ENCODE peak calls at places on chromosomes 5 and 9, in six cellular contexts. One of them, this sample, is unnamed.

GRCh38 chr9:115099891-115100290 is 18.1 kb downstream of the TNC start:
- DNase-seq in GM13976: no peak
- DNase-seq in transverse colon: no peak
- DNase-seq in tibial nerve: no peak
- DNase-seq in lung: no peak
- DNase-seq in endothelial cell: peak
- DNase-seq in this sample: peak

GRCh38 chr9:138053321-138053868 is 175.8 kb downstream of the CACNA1B start:
- DNase-seq in GM13976: no peak
- DNase-seq in transverse colon: no peak
- DNase-seq in tibial nerve: no peak
- DNase-seq in lung: no peak
- DNase-seq in endothelial cell: no peak
- DNase-seq in this sample: no peak

GRCh38 chr9:84808416-84808815 is 138.9 kb downstream of the NTRK2 start:
- DNase-seq in GM13976: no peak
- DNase-seq in transverse colon: no peak
- DNase-seq in tibial nerve: no peak
- DNase-seq in lung: no peak
- DNase-seq in endothelial cell: no peak
- DNase-seq in this sample: no peak

GRCh38 chr9:126704157-126704941 is 90.6 kb downstream of the LMX1B start:
- DNase-seq in GM13976: peak
- DNase-seq in transverse colon: no peak
- DNase-seq in tibial nerve: no peak
- DNase-seq in lung: no peak
- DNase-seq in endothelial cell: peak
- DNase-seq in this sample: no peak

GRCh38 chr9:88680505-88681160 is 145.7 kb downstream of the NXNL2 start:
- DNase-seq in GM13976: no peak
- DNase-seq in transverse colon: no peak
- DNase-seq in tibial nerve: no peak
- DNase-seq in lung: no peak
- DNase-seq in endothelial cell: no peak
- DNase-seq in this sample: no peak

GRCh38 chr5:67799732-67800234 is 415.8 kb upstream of the PIK3R1 start:
- DNase-seq in GM13976: no peak
- DNase-seq in transverse colon: no peak
- DNase-seq in tibial nerve: peak
- DNase-seq in lung: peak
- DNase-seq in endothelial cell: no peak
- DNase-seq in this sample: no peak

GRCh38 chr9:97504381-97505216 is 3.1 kb downstream of the TMOD1 start:
- DNase-seq in GM13976: no peak
- DNase-seq in transverse colon: no peak
- DNase-seq in tibial nerve: no peak
- DNase-seq in lung: no peak
- DNase-seq in endothelial cell: no peak
- DNase-seq in this sample: no peak

GRCh38 chr9:35760651-35761050 is 6.6 kb upstream of the MSMP start:
- DNase-seq in GM13976: no peak
- DNase-seq in transverse colon: no peak
- DNase-seq in tibial nerve: no peak
- DNase-seq in lung: no peak
- DNase-seq in endothelial cell: peak
- DNase-seq in this sample: no peak

GRCh38 chr5:154673506-154673905 is 81.7 kb upstream of the LARP1 start:
- DNase-seq in GM13976: no peak
- DNase-seq in transverse colon: no peak
- DNase-seq in tibial nerve: no peak
- DNase-seq in lung: no peak
- DNase-seq in endothelial cell: no peak
- DNase-seq in this sample: no peak

GRCh38 chr5:54363669-54364068 is 53.3 kb upstream of the ARL15 start:
- DNase-seq in GM13976: no peak
- DNase-seq in transverse colon: no peak
- DNase-seq in tibial nerve: no peak
- DNase-seq in lung: no peak
- DNase-seq in endothelial cell: no peak
- DNase-seq in this sample: no peak

GRCh38 chr5:169160405-169160901 is 140.5 kb downstream of the SLIT3 start:
- DNase-seq in GM13976: no peak
- DNase-seq in transverse colon: no peak
- DNase-seq in tibial nerve: no peak
- DNase-seq in lung: no peak
- DNase-seq in endothelial cell: no peak
- DNase-seq in this sample: no peak

GRCh38 chr5:67211926-67212325 is 15.3 kb upstream of the CD180 start:
- DNase-seq in GM13976: no peak
- DNase-seq in transverse colon: no peak
- DNase-seq in tibial nerve: no peak
- DNase-seq in lung: no peak
- DNase-seq in endothelial cell: no peak
- DNase-seq in this sample: no peak

GRCh38 chr5:55983986-55984385 is 10.8 kb downstream of the IL6ST start:
- DNase-seq in GM13976: no peak
- DNase-seq in transverse colon: no peak
- DNase-seq in tibial nerve: no peak
- DNase-seq in lung: no peak
- DNase-seq in endothelial cell: no peak
- DNase-seq in this sample: no peak

GRCh38 chr5:55985181-55985580 is 9.6 kb downstream of the IL6ST start:
- DNase-seq in GM13976: no peak
- DNase-seq in transverse colon: no peak
- DNase-seq in tibial nerve: no peak
- DNase-seq in lung: no peak
- DNase-seq in endothelial cell: no peak
- DNase-seq in this sample: no peak

GRCh38 chr5:55986931-55987330 is 7.8 kb downstream of the IL6ST start:
- DNase-seq in GM13976: no peak
- DNase-seq in transverse colon: no peak
- DNase-seq in tibial nerve: no peak
- DNase-seq in lung: no peak
- DNase-seq in endothelial cell: no peak
- DNase-seq in this sample: no peak

DNA sequence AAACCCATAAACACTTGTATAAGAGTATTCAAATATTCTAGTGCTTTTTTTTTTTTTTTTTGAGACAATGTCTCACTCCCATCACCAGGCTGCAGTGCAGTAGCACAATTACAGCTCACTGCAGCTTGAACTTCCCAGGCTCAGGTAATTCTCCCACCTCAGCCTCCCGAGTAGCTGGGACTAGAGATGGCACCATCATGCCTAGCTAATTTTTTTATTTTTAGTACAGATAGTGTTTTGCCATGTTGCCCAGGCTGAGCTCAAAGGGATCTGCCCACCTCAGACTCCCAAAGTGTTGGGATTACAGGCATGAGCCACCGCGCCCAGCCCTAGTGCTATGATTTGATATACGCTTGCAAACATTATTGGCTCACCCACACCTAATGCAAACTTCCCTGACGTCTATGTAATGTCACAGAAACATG is 11.8 kb downstream of the IL6ST start:
- DNase-seq in GM13976: no peak
- DNase-seq in transverse colon: peak
- DNase-seq in tibial nerve: no peak
- DNase-seq in lung: no peak
- DNase-seq in endothelial cell: no peak
- DNase-seq in this sample: no peak
- TF ChIP-seq CTCF in GM13976: peak
- TF ChIP-seq CTCF in transverse colon: no peak
- TF ChIP-seq CTCF in tibial nerve: no peak
- TF ChIP-seq CTCF in lung: no peak
- TF ChIP-seq CTCF in endothelial cell: no peak
- TF ChIP-seq CTCF in this sample: no peak

GRCh38 chr5:172055996-172056395 is 49.6 kb upstream of the FBXW11 start:
- DNase-seq in GM13976: no peak
- DNase-seq in transverse colon: no peak
- DNase-seq in tibial nerve: no peak
- DNase-seq in lung: no peak
- DNase-seq in endothelial cell: no peak
- DNase-seq in this sample: no peak

GRCh38 chr5:172064358-172064757 is 57.9 kb upstream of the FBXW11 start:
- DNase-seq in GM13976: peak
- DNase-seq in transverse colon: no peak
- DNase-seq in tibial nerve: no peak
- DNase-seq in lung: no peak
- DNase-seq in endothelial cell: no peak
- DNase-seq in this sample: no peak

GRCh38 chr5:172055421-172055820 is 49.0 kb upstream of the FBXW11 start:
- DNase-seq in GM13976: no peak
- DNase-seq in transverse colon: no peak
- DNase-seq in tibial nerve: no peak
- DNase-seq in lung: no peak
- DNase-seq in endothelial cell: no peak
- DNase-seq in this sample: no peak

GRCh38 chr5:172058088-172058487 is 51.6 kb upstream of the FBXW11 start:
- DNase-seq in GM13976: no peak
- DNase-seq in transverse colon: no peak
- DNase-seq in tibial nerve: no peak
- DNase-seq in lung: no peak
- DNase-seq in endothelial cell: no peak
- DNase-seq in this sample: no peak

GRCh38 chr5:172059661-172060100 is 53.2 kb upstream of the FBXW11 start:
- DNase-seq in GM13976: no peak
- DNase-seq in transverse colon: no peak
- DNase-seq in tibial nerve: no peak
- DNase-seq in lung: no peak
- DNase-seq in endothelial cell: peak
- DNase-seq in this sample: no peak
- TF ChIP-seq CTCF in GM13976: no peak
- TF ChIP-seq CTCF in transverse colon: peak
- TF ChIP-seq CTCF in tibial nerve: peak
- TF ChIP-seq CTCF in lung: peak
- TF ChIP-seq CTCF in endothelial cell: peak
- TF ChIP-seq CTCF in this sample: peak

DNA sequence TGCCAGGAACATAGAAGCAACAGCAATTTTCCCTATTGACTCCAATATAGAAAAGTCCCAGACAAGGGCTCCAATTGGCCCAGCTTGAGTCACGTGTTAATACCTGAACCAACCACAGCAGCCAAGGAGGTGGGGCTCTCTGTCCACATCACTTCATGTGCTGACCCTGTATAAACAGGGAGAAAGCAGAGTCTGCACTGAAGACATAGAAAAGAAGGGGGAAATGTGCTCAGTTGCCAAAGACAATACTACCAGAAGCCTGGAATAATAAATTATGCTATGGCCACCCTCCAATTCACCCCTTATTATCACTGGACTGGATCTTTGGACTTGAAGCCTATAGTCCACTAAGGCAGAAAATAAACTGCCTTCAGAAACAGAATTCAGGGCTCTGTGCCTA is 275.4 kb downstream of the EPB41L4A start:
- DNase-seq in GM13976: no peak
- DNase-seq in transverse colon: no peak
- DNase-seq in tibial nerve: no peak
- DNase-seq in lung: no peak
- DNase-seq in endothelial cell: no peak
- DNase-seq in this sample: no peak
- TF ChIP-seq CTCF in GM13976: no peak
- TF ChIP-seq CTCF in transverse colon: no peak
- TF ChIP-seq CTCF in tibial nerve: no peak
- TF ChIP-seq CTCF in lung: no peak
- TF ChIP-seq CTCF in endothelial cell: no peak
- TF ChIP-seq CTCF in this sample: no peak

DNA sequence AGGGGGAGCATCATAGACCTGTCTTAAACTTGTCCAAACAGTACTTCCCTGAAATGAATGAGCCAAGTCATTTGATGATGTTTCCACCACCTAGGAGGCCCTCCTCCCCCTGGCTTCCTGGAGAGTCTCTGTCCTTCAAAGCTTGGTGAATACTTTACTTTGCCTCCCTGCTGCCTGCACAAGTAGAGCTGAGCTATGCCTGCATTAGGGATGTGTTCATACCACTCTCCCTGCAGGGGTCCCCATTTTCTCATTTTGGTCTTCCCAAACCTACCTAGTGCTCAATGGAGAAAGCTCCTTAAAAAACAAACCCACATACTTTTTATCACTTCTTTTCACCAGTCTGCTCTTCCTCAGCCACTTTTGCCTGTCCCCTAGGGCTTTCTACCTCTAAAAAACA is 7.7 kb downstream of the CCNI2 start:
- DNase-seq in GM13976: no peak
- DNase-seq in transverse colon: peak
- DNase-seq in tibial nerve: no peak
- DNase-seq in lung: no peak
- DNase-seq in endothelial cell: peak
- DNase-seq in this sample: no peak
- TF ChIP-seq CTCF in GM13976: no peak
- TF ChIP-seq CTCF in transverse colon: no peak
- TF ChIP-seq CTCF in tibial nerve: no peak
- TF ChIP-seq CTCF in lung: no peak
- TF ChIP-seq CTCF in endothelial cell: no peak
- TF ChIP-seq CTCF in this sample: no peak

GRCh38 chr5:177507165-177507564 is 2.5 kb downstream of the DOK3 start:
- DNase-seq in GM13976: no peak
- DNase-seq in transverse colon: no peak
- DNase-seq in tibial nerve: no peak
- DNase-seq in lung: no peak
- DNase-seq in endothelial cell: no peak
- DNase-seq in this sample: no peak
- TF ChIP-seq CTCF in GM13976: no peak
- TF ChIP-seq CTCF in transverse colon: no peak
- TF ChIP-seq CTCF in tibial nerve: no peak
- TF ChIP-seq CTCF in lung: no peak
- TF ChIP-seq CTCF in endothelial cell: peak
- TF ChIP-seq CTCF in this sample: no peak

GRCh38 chr5:113040672-113041071 is 64.1 kb downstream of the DCP2 start:
- DNase-seq in GM13976: no peak
- DNase-seq in transverse colon: no peak
- DNase-seq in tibial nerve: no peak
- DNase-seq in lung: no peak
- DNase-seq in endothelial cell: no peak
- DNase-seq in this sample: no peak

GRCh38 chr5:113039229-113039628 is 62.6 kb downstream of the DCP2 start:
- DNase-seq in GM13976: no peak
- DNase-seq in transverse colon: no peak
- DNase-seq in tibial nerve: no peak
- DNase-seq in lung: peak
- DNase-seq in endothelial cell: no peak
- DNase-seq in this sample: no peak

GRCh38 chr5:113036826-113037225 is 60.2 kb downstream of the DCP2 start:
- DNase-seq in GM13976: no peak
- DNase-seq in transverse colon: no peak
- DNase-seq in tibial nerve: no peak
- DNase-seq in lung: no peak
- DNase-seq in endothelial cell: no peak
- DNase-seq in this sample: no peak

GRCh38 chr5:113038136-113038535 is 61.5 kb downstream of the DCP2 start:
- DNase-seq in GM13976: no peak
- DNase-seq in transverse colon: no peak
- DNase-seq in tibial nerve: no peak
- DNase-seq in lung: no peak
- DNase-seq in endothelial cell: no peak
- DNase-seq in this sample: no peak

DNA sequence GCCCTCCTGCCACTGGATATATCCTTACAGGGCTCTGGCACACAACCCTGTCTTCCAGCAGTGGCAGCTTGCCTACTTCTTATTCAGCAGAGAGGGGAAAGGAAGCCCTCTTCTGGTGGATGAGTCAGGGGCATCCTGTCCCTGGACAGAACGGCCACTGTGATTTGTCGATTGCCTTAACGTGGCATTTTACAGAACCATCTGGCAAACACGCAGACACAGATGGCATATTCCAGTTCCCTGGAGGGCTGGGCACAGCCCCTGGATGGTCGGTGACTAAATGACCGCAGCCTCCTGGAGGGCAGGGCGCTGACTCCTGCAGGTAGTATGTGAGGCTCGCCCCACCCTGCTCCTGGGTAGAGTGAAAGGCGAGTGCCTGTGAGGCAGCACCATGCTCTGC is 62.1 kb downstream of the DCP2 start:
- DNase-seq in GM13976: no peak
- DNase-seq in transverse colon: no peak
- DNase-seq in tibial nerve: no peak
- DNase-seq in lung: peak
- DNase-seq in endothelial cell: no peak
- DNase-seq in this sample: no peak
- TF ChIP-seq CTCF in GM13976: no peak
- TF ChIP-seq CTCF in transverse colon: no peak
- TF ChIP-seq CTCF in tibial nerve: no peak
- TF ChIP-seq CTCF in lung: no peak
- TF ChIP-seq CTCF in endothelial cell: no peak
- TF ChIP-seq CTCF in this sample: no peak